ENCODE peak calls at places on chromosomes 12 and 14, in six cellular contexts. One of them, this sample, is unnamed.

GRCh38 chr14:53537421-53538315 is 384.5 kb upstream of the DDHD1 start:
- DNase-seq in fibroblast of the conjunctiva: no peak
- DNase-seq in Daoy: no peak
- DNase-seq in Right ventricle myocardium superior: no peak
- DNase-seq in EL: no peak
- DNase-seq in GDM1: no peak
- DNase-seq in this sample: peak

GRCh38 chr12:94879542-94879941 is 124.0 kb downstream of the NDUFA12 start:
- DNase-seq in Right ventricle myocardium superior: no peak
- DNase-seq in GDM1: no peak
- DNase-seq in Daoy: peak
- DNase-seq in EL: peak
- DNase-seq in fibroblast of the conjunctiva: no peak
- DNase-seq in this sample: peak

GRCh38 chr12:40078201-40078730 is 27.6 kb downstream of the SLC2A13 start:
- DNase-seq in Daoy: no peak
- DNase-seq in fibroblast of the conjunctiva: no peak
- DNase-seq in Right ventricle myocardium superior: no peak
- DNase-seq in EL: no peak
- DNase-seq in GDM1: no peak
- DNase-seq in this sample: no peak

GRCh38 chr12:47282206-47282605 is 202.4 kb upstream of the AMIGO2 start:
- DNase-seq in fibroblast of the conjunctiva: no peak
- DNase-seq in GDM1: no peak
- DNase-seq in Right ventricle myocardium superior: no peak
- DNase-seq in EL: peak
- DNase-seq in Daoy: peak
- DNase-seq in this sample: peak

GRCh38 chr12:84910549-84911241 is 1.9 kb downstream of the SLC6A15 start:
- DNase-seq in fibroblast of the conjunctiva: peak
- DNase-seq in EL: peak
- DNase-seq in Right ventricle myocardium superior: no peak
- DNase-seq in GDM1: no peak
- DNase-seq in Daoy: peak
- DNase-seq in this sample: no peak

GRCh38 chr14:96204151-96205058 is at the start of gene BDKRB2:
- DNase-seq in GDM1: no peak
- DNase-seq in Right ventricle myocardium superior: peak
- DNase-seq in EL: peak
- DNase-seq in fibroblast of the conjunctiva: peak
- DNase-seq in Daoy: peak
- DNase-seq in this sample: peak

GRCh38 chr12:17020765-17021164 is 414.8 kb upstream of the LMO3 start:
- DNase-seq in fibroblast of the conjunctiva: no peak
- DNase-seq in GDM1: no peak
- DNase-seq in EL: no peak
- DNase-seq in Right ventricle myocardium superior: no peak
- DNase-seq in Daoy: no peak
- DNase-seq in this sample: no peak

GRCh38 chr14:73792476-73792875 is 59.2 kb upstream of the PTGR2 start:
- DNase-seq in GDM1: no peak
- DNase-seq in fibroblast of the conjunctiva: no peak
- DNase-seq in EL: no peak
- DNase-seq in Daoy: no peak
- DNase-seq in Right ventricle myocardium superior: no peak
- DNase-seq in this sample: no peak

This sample was measured in EH.